ENCODE peak calls at places on chromosome 2, in ten cellular contexts. D is NCI-H1694 treated with DMSO at 0.1 percent for 48 hours; X is activated naive CD4-positive, alpha-beta T cell; S is lung; A is BE2C; Y is NCI-H345; I is stimulated activated CD4-positive, alpha-beta T cell treated with anti-CD3 and anti-CD28 coated beads, TNF-alpha, amount 100 ng/mL, for 4 hours; J is HTR-8/SVneo; O is stromal cell of bone marrow; C is left ventricle myocardium superior. Z is an unnamed sample.

GRCh38 chr2:88161446-88161845 is 8.7 kb upstream of the THNSL2 start:
- DNase-seq in O (no peak), S (no peak), X (no peak), D (no peak), C (no peak), I (no peak), A (no peak), Y (no peak), J (no peak), Z (no peak)

GRCh38 chr2:40962026-40962425 is 510.1 kb upstream of the SLC8A1 start:
- DNase-seq in C (no peak), O (no peak), I (no peak), J (no peak), X (no peak), S (no peak), D (no peak), A (no peak), Y (no peak), Z (no peak)

GRCh38 chr2:39419282-39420223 is 17.5 kb downstream of the MAP4K3 start:
- DNase-seq in O (no peak), S (no peak), J (no peak), C (no peak), A (no peak), D (no peak), X (no peak), Y (no peak), I (no peak), Z (no peak)

GRCh38 chr2:27051902-27052645 is 606 bp downstream of the AGBL5 start:
- DNase-seq in O (no peak), I (no peak), A (peak), Y (no peak), S (no peak), J (no peak), C (peak), D (no peak), X (peak), Z (no peak)

GRCh38 chr2:232146294-232146693 is 184.8 kb downstream of the DIS3L2 start:
- DNase-seq in O (no peak), S (no peak), J (no peak), I (no peak), X (no peak), C (no peak), A (no peak), D (no peak), Y (no peak), Z (no peak)

GRCh38 chr2:216298719-216299118 is 73.6 kb downstream of the MARCHF4 start:
- DNase-seq in X (no peak), O (no peak), A (no peak), J (peak), D (no peak), I (no peak), C (no peak), Y (no peak), S (no peak), Z (no peak)

GRCh38 chr2:63614983-63615945 is 26.5 kb downstream of the MDH1 start:
- DNase-seq in J (peak), S (no peak), A (no peak), O (no peak), Y (no peak), I (no peak), X (no peak), C (no peak), D (no peak), Z (peak)

GRCh38 chr2:204645018-204645775 is 99.9 kb downstream of the PARD3B start:
- DNase-seq in I (no peak), A (no peak), D (no peak), S (no peak), J (no peak), C (no peak), Y (no peak), X (no peak), O (no peak), Z (peak)

GRCh38 chr2:61434314-61434713 is 36.6 kb downstream of the USP34 start:
- DNase-seq in S (no peak), I (no peak), Y (no peak), C (no peak), A (no peak), X (no peak), D (no peak), J (no peak), O (no peak), Z (no peak)

GRCh38 chr2:97661927-97662326 is 1.9 kb downstream of the ACTR1B start:
- DNase-seq in O (no peak), S (no peak), I (no peak), Y (no peak), C (no peak), X (no peak), A (no peak), J (no peak), D (no peak), Z (no peak)

GRCh38 chr2:119431155-119431975 is at the start of gene TMEM37:
- DNase-seq in C (peak), I (no peak), S (peak), A (peak), Y (peak), O (peak), D (peak), J (peak), X (no peak), Z (no peak)